ENCODE peak calls at places on chromosomes 6 and 20, in seven cellular contexts. Z, C, D, H, Y, O and G are unnamed samples.

GRCh38 chr20:5913166-5913565 is 37.2 kb downstream of the TRMT6 start:
- DNase-seq in Z (no peak), C (no peak), D (no peak), H (no peak), Y (no peak), O (no peak), G (no peak)

GRCh38 chr20:37552415-37552814 is 24.7 kb upstream of the BLCAP start:
- DNase-seq in Z (peak), C (no peak), D (peak), H (no peak), Y (no peak), O (no peak), G (no peak)

GRCh38 chr6:126312013-126312665 is 27.8 kb upstream of the CENPW start:
- DNase-seq in Z (peak), C (no peak), D (peak), H (no peak), Y (no peak), O (no peak), G (no peak)

GRCh38 chr6:19287928-19288327 is 549.2 kb upstream of the ID4 start:
- DNase-seq in Z (no peak), C (no peak), D (no peak), H (no peak), Y (no peak), O (no peak), G (no peak)

GRCh38 chr6:145836170-145836569 is 21.6 kb upstream of the FBXO30 start:
- DNase-seq in Z (no peak), C (no peak), D (peak), H (no peak), Y (no peak), O (no peak), G (no peak)

GRCh38 chr6:112802154-112802553 is 455.0 kb downstream of the RFPL4B start:
- DNase-seq in Z (peak), C (no peak), D (peak), H (no peak), Y (no peak), O (no peak), G (no peak)

GRCh38 chr6:24891004-24891403 is 44.8 kb downstream of the RIPOR2 start:
- DNase-seq in Z (no peak), C (no peak), D (no peak), H (no peak), Y (no peak), O (no peak), G (no peak)

GRCh38 chr6:142289687-142290086 is 12.1 kb upstream of the ADGRG6 start:
- DNase-seq in Z (no peak), C (no peak), D (no peak), H (no peak), Y (no peak), O (no peak), G (no peak)

GRCh38 chr6:34383651-34384304 is 8.7 kb downstream of the NUDT3 start:
- DNase-seq in Z (no peak), C (no peak), D (no peak), H (no peak), Y (no peak), O (no peak), G (no peak)

GRCh38 chr6:139443226-139444112 is 69.0 kb upstream of the CITED2 start:
- DNase-seq in Z (no peak), C (no peak), D (peak), H (no peak), Y (no peak), O (no peak), G (no peak)

GRCh38 chr6:7184502-7184901 is 76.7 kb downstream of the RREB1 start:
- DNase-seq in Z (peak), C (no peak), D (peak), H (no peak), Y (no peak), O (no peak), G (no peak)

GRCh38 chr6:46990031-46990644 is 52.0 kb downstream of the ADGRF1 start:
- DNase-seq in Z (no peak), C (no peak), D (no peak), H (peak), Y (no peak), O (no peak), G (no peak)